ENCODE peak calls at places on chromosomes 16 and 17, in eight cellular contexts. N, Z, P, X, K, L, T and M are unnamed samples.

GRCh38 chr17:74317071-74317470 is 9.0 kb upstream of the KIF19 start:
- DNase-seq in N (no peak), Z (no peak), P (no peak), X (no peak), K (no peak), L (no peak), T (no peak), M (no peak)

GRCh38 chr17:57243171-57243622 is 13.1 kb upstream of the MSI2 start:
- DNase-seq in N (peak; percentile 40), Z (peak; percentile 70), P (peak; percentile 72), X (peak; percentile 82), K (peak; percentile 89), L (peak; percentile 60), T (peak; percentile 47), M (peak; percentile 60)

GRCh38 chr16:77885596-77886295 is 97.4 kb downstream of the VAT1L start:
- DNase-seq in N (no peak), Z (no peak), P (no peak), X (no peak), K (no peak), L (peak; percentile 40), T (no peak), M (peak; percentile 82)

GRCh38 chr16:946048-946395 is 24.8 kb downstream of the LMF1 start:
- DNase-seq in N (no peak), Z (no peak), P (no peak), X (no peak), K (no peak), L (peak; percentile 15), T (no peak), M (peak; percentile 62)

GRCh38 chr16:51129105-51129504 is 22.0 kb downstream of the SALL1 start:
- DNase-seq in N (no peak), Z (no peak), P (no peak), X (no peak), K (no peak), L (peak; percentile 2), T (peak; percentile 81), M (no peak)

GRCh38 chr16:11412965-11413887 is 68.0 kb downstream of the RMI2 start:
- DNase-seq in N (no peak), Z (no peak), P (no peak), X (no peak), K (no peak), L (no peak), T (no peak), M (no peak)

GRCh38 chr17:17345294-17345597 is 42.1 kb downstream of the NT5M start:
- DNase-seq in N (no peak), Z (no peak), P (no peak), X (no peak), K (no peak), L (no peak), T (no peak), M (no peak)

GRCh38 chr17:74963656-74964055 is 8.9 kb downstream of the HID1 start:
- DNase-seq in N (no peak), Z (no peak), P (no peak), X (no peak), K (no peak), L (no peak), T (no peak), M (no peak)

GRCh38 chr17:55351027-55351625 is 70.5 kb downstream of the MMD start:
- DNase-seq in N (no peak), Z (no peak), P (no peak), X (no peak), K (no peak), L (no peak), T (no peak), M (no peak)

GRCh38 chr17:39752241-39752831 is 14.6 kb downstream of the GRB7 start:
- DNase-seq in N (no peak), Z (peak; percentile 42), P (no peak), X (no peak), K (peak; percentile 36), L (no peak), T (no peak), M (no peak)

GRCh38 chr17:8647202-8647601 is 16.7 kb upstream of the MYH10 start:
- DNase-seq in N (no peak), Z (no peak), P (no peak), X (no peak), K (no peak), L (no peak), T (no peak), M (no peak)

GRCh38 chr17:49399995-49400394 is 14.7 kb downstream of the PHB1 start:
- DNase-seq in N (no peak), Z (no peak), P (no peak), X (no peak), K (no peak), L (no peak), T (no peak), M (no peak)

GRCh38 chr16:19857593-19857992 is 27.1 kb downstream of the GPRC5B start:
- DNase-seq in N (no peak), Z (no peak), P (no peak), X (no peak), K (no peak), L (no peak), T (no peak), M (no peak)

GRCh38 chr16:87166934-87167333 is 150.3 kb downstream of the C16orf95 start:
- DNase-seq in N (no peak), Z (no peak), P (no peak), X (no peak), K (no peak), L (no peak), T (no peak), M (no peak)

GRCh38 chr17:28133562-28133970 is 91.1 kb downstream of the NLK start:
- DNase-seq in N (no peak), Z (no peak), P (no peak), X (peak; percentile 47), K (no peak), L (peak; percentile 89), T (peak; percentile 32), M (peak; percentile 74)

GRCh38 chr16:2194852-2195315 is 1.5 kb downstream of the CASKIN1 start:
- DNase-seq in N (no peak), Z (no peak), P (peak; percentile 42), X (peak; percentile 31), K (peak; percentile 81), L (peak; percentile 39), T (peak; percentile 30), M (peak; percentile 34)

GRCh38 chr17:50615818-50616217 is 18.9 kb upstream of the ABCC3 start:
- DNase-seq in N (no peak), Z (no peak), P (no peak), X (no peak), K (no peak), L (peak; percentile 29), T (no peak), M (no peak)

GRCh38 chr17:10349403-10349802 is 23.4 kb downstream of the MYH13 start:
- DNase-seq in N (no peak), Z (no peak), P (no peak), X (no peak), K (peak; percentile 57), L (no peak), T (no peak), M (no peak)